ENCODE peak calls at places on chromosomes 6 and 20, in six cellular contexts. A is activated CD8-positive, alpha-beta T cell treated with anti-CD3 and anti-CD28 coated beads for 36 hours; H is progenitor cell of endocrine pancreas; G is activated T-helper 1 cell treated with anti-CD3 and anti-CD28 coated beads, Interleukin-12 subunit alpha, Interleukin-12 subunit beta, Interleukin-2, Interleukin-4 antibody, amounts not matched to agents 30 ng/mL and 10 ng/mL and 1 ng/mL, durations not matched to agents 14 hours and 24 hours and 36 hours; D is breast epithelium; M is NT2/D1. Z is an unnamed sample.

GRCh38 chr6:26120807-26121140 is 33.5 kb downstream of the HFE start:
- DNase-seq in D (no peak), M (no peak), A (no peak), H (no peak), G (no peak), Z (no peak)

GRCh38 chr6:142833054-142833453 is 111.9 kb downstream of the HIVEP2 start:
- DNase-seq in M (no peak), H (no peak), D (no peak), A (peak; percentile 73), G (no peak), Z (no peak)

GRCh38 chr6:160248538-160248937 is 10.1 kb downstream of the SLC22A2 start:
- DNase-seq in D (no peak), G (no peak), A (no peak), H (no peak), M (no peak), Z (no peak)

GRCh38 chr6:162344935-162345599 is 382.5 kb downstream of the PRKN start:
- DNase-seq in H (no peak), A (no peak), D (no peak), M (no peak), G (no peak), Z (no peak)

GRCh38 chr20:36941403-36941835 is 10.1 kb downstream of the SAMHD1 start:
- DNase-seq in D (no peak), H (no peak), M (no peak), G (no peak), A (no peak), Z (no peak)

GRCh38 chr6:37630281-37630799 is 67.3 kb downstream of the MDGA1 start:
- DNase-seq in D (peak; percentile 24), A (no peak), M (no peak), H (no peak), G (no peak), Z (no peak)

GRCh38 chr6:151609146-151609962 is 115.5 kb downstream of the CCDC170 start:
- DNase-seq in H (no peak), G (no peak), A (no peak), D (no peak), M (no peak), Z (no peak)

GRCh38 chr20:10007747-10008146 is 27.0 kb upstream of the ANKEF1 start:
- DNase-seq in H (no peak), A (no peak), M (no peak), D (no peak), G (no peak), Z (no peak)

GRCh38 chr6:82910818-82911217 is 154.8 kb downstream of the UBE3D start:
- DNase-seq in A (no peak), M (no peak), H (no peak), D (no peak), G (no peak), Z (no peak)

GRCh38 chr6:31574106-31575061 is 981 bp upstream of the TNF start:
- DNase-seq in M (no peak), G (no peak), H (no peak), D (no peak), A (peak; percentile 53), Z (no peak)

GRCh38 chr6:129889580-129889979 is 28.5 kb upstream of the TMEM244 start:
- DNase-seq in G (no peak), H (no peak), D (no peak), M (no peak), A (peak; percentile 26), Z (no peak)

GRCh38 chr6:162814417-162814988 is 86.7 kb downstream of the PACRG start:
- DNase-seq in D (no peak), A (no peak), G (no peak), H (no peak), M (no peak), Z (no peak)

GRCh38 chr6:170268216-170269129 is 22.4 kb downstream of the DLL1 start:
- DNase-seq in M (no peak), H (peak; percentile 37), G (no peak), A (no peak), D (no peak), Z (no peak)

GRCh38 chr6:35511183-35511941 is 1.3 kb downstream of the TULP1 start:
- DNase-seq in D (no peak), M (no peak), G (no peak), A (no peak), H (no peak), Z (no peak)

GRCh38 chr20:53941680-53942079 is 128.7 kb downstream of the BCAS1 start:
- DNase-seq in M (no peak), G (no peak), D (no peak), H (no peak), A (no peak), Z (no peak)

GRCh38 chr6:141848029-141848890 is 284.5 kb upstream of the GJE1 start:
- DNase-seq in D (no peak), H (no peak), A (peak; percentile 54), G (no peak), M (no peak), Z (no peak)

GRCh38 chr6:14661188-14661587 is 543.6 kb downstream of the CD83 start:
- DNase-seq in H (no peak), M (no peak), D (no peak), G (peak; percentile 59), A (peak; percentile 54), Z (no peak)

GRCh38 chr20:55514498-55514897 is 490.8 kb downstream of the CBLN4 start:
- DNase-seq in D (no peak), A (no peak), M (no peak), H (no peak), G (no peak), Z (no peak)

GRCh38 chr6:96836579-96837137 is 619 bp downstream of the GPR63 start:
- DNase-seq in A (no peak), H (no peak), G (no peak), D (no peak), M (no peak), Z (no peak)

GRCh38 chr6:147999001-147999540 is 343.6 kb upstream of the SASH1 start:
- DNase-seq in G (no peak), M (no peak), D (no peak), A (no peak), H (no peak), Z (no peak)

GRCh38 chr6:148599967-148600426 is 146.8 kb upstream of the UST start:
- DNase-seq in G (no peak), M (peak; percentile 92), A (no peak), H (no peak), D (no peak), Z (peak; percentile 95)

GRCh38 chr6:108764580-108764950 is 83.7 kb upstream of the ARMC2 start:
- DNase-seq in D (no peak), G (no peak), M (no peak), H (no peak), A (no peak), Z (no peak)

GRCh38 chr20:44112889-44113641 is 73.9 kb downstream of the JPH2 start:
- DNase-seq in D (no peak), M (no peak), A (no peak), H (no peak), G (no peak), Z (no peak)

GRCh38 chr6:37826188-37826587 is 6.7 kb downstream of the ZFAND3 start:
- DNase-seq in M (no peak), D (no peak), G (no peak), H (no peak), A (no peak), Z (no peak)

GRCh38 chr6:4736371-4736873 is 39.8 kb upstream of the CDYL start:
- DNase-seq in M (no peak), D (no peak), G (no peak), H (no peak), A (no peak), Z (no peak)

GRCh38 chr6:87697581-87698552 is 4.2 kb downstream of the AKIRIN2 start:
- DNase-seq in A (no peak), D (no peak), H (no peak), M (no peak), G (no peak), Z (no peak)

GRCh38 chr6:71489736-71490135 is 201.1 kb downstream of the OGFRL1 start:
- DNase-seq in A (no peak), H (no peak), M (peak; percentile 51), G (no peak), D (no peak), Z (no peak)

GRCh38 chr6:130625825-130626500 is 201.2 kb upstream of the SMLR1 start:
- DNase-seq in G (no peak), A (peak; percentile 40), M (no peak), D (no peak), H (no peak), Z (no peak)

GRCh38 chr6:6870914-6871313 is 236.8 kb upstream of the RREB1 start:
- DNase-seq in A (no peak), G (no peak), M (no peak), D (no peak), H (no peak), Z (no peak)

GRCh38 chr6:167398214-167399050 is 73.5 kb downstream of the TTLL2 start:
- DNase-seq in A (no peak), D (no peak), H (no peak), M (no peak), G (no peak), Z (no peak)

GRCh38 chr6:68575765-68576439 is 59.2 kb upstream of the ADGRB3 start:
- DNase-seq in A (no peak), G (no peak), D (no peak), H (peak; percentile 18), M (no peak), Z (no peak)

GRCh38 chr20:44698351-44698750 is 16.8 kb upstream of the CCN5 start:
- DNase-seq in A (no peak), G (no peak), M (no peak), H (no peak), D (no peak), Z (no peak)

GRCh38 chr20:1872456-1873183 is 22.6 kb upstream of the SIRPA start:
- DNase-seq in D (no peak), G (no peak), A (peak; percentile 31), H (no peak), M (no peak), Z (no peak)

GRCh38 chr6:161630674-161631073 is 356.8 kb upstream of the AGPAT4 start:
- DNase-seq in H (no peak), D (no peak), G (no peak), M (no peak), A (no peak), Z (no peak)

GRCh38 chr6:118468682-118469465 is 79.2 kb upstream of the PLN start:
- DNase-seq in A (no peak), D (no peak), H (no peak), M (no peak), G (no peak), Z (no peak)